ENCODE peak calls at places on chromosomes 3 and 15, in four cellular contexts. S is Peyer's patch, C is lower lobe of right lung, P is upper lobe of right lung. X is an unnamed sample.

GRCh38 chr3:133384331-133385027 is 15.4 kb upstream of the BFSP2 start:
- DNase-seq in S (peak; percentile 18), C (peak; percentile 63), P (peak; percentile 82), X (peak; percentile 31)

GRCh38 chr3:125146601-125147490 is 65.7 kb downstream of the SLC12A8 start:
- DNase-seq in S (no peak), C (no peak), P (peak; percentile 66), X (no peak)

GRCh38 chr15:80507131-80507530 is 102.9 kb downstream of the ARNT2 start:
- DNase-seq in S (no peak), C (no peak), P (no peak), X (no peak)

GRCh38 chr15:68641376-68641775 is 62.6 kb downstream of the CORO2B start:
- DNase-seq in S (no peak), C (no peak), P (peak; percentile 27), X (no peak)

GRCh38 chr15:28904023-28904422 is 18.2 kb downstream of the APBA2 start:
- DNase-seq in S (no peak), C (no peak), P (peak; percentile 48), X (no peak)

GRCh38 chr3:113829576-113830354 is 8.8 kb upstream of the GRAMD1C start:
- DNase-seq in S (peak; percentile 58), C (no peak), P (no peak), X (no peak)

GRCh38 chr3:126112531-126113237 is 28.8 kb upstream of the SLC41A3 start:
- DNase-seq in S (no peak), C (no peak), P (no peak), X (no peak)

GRCh38 chr3:151146071-151146730 is 56.8 kb downstream of the GPR171 start:
- DNase-seq in S (peak; percentile 47), C (peak; percentile 66), P (peak; percentile 71), X (peak; percentile 67)

GRCh38 chr3:158672293-158673176 is at the start of gene LXN:
- DNase-seq in S (peak; percentile 84), C (peak; percentile 92), P (peak; percentile 92), X (peak; percentile 90)

GRCh38 chr15:42352401-42352800 is 6.9 kb upstream of the CAPN3 start:
- DNase-seq in S (no peak), C (no peak), P (no peak), X (no peak)

GRCh38 chr3:42224178-42224577 is 41.8 kb downstream of the CCK start:
- DNase-seq in S (no peak), C (no peak), P (no peak), X (no peak)

GRCh38 chr3:177733936-177734335 is 536.7 kb upstream of the TBL1XR1 start:
- DNase-seq in S (no peak), C (no peak), P (no peak), X (no peak)

GRCh38 chr3:141929341-141929995 is 53.0 kb downstream of the ATP1B3 start:
- DNase-seq in S (no peak), C (no peak), P (no peak), X (no peak)

GRCh38 chr3:55486101-55486856 is 827 bp downstream of the WNT5A start:
- DNase-seq in S (no peak), C (peak; percentile 81), P (peak; percentile 89), X (no peak)

DNA sequence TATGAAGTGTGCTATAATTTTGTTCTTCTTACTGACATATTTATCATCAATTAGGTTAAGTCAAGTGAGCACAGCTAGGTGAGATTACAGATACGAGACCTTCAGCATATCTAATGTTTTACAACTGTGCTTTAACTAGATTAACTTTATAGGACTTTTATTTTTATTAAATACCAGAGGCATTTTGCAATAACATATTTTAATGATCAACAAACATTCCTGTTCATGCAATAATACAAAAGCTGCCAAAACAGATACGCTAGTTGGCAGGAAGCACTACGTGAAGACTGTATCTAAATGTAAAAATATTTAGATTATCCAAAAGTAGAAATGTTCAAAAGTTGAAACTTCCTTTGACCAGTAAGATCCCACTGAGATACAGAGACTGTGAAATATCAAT is 139.2 kb downstream of the CBLB start:
- DNase-seq in S (no peak), C (no peak), P (no peak), X (no peak)
- H3K4me3 ChIP-seq in S (no peak overlapping the region), C (no peak overlapping the region), P (no peak overlapping the region), X (no peak overlapping the region)

DNA sequence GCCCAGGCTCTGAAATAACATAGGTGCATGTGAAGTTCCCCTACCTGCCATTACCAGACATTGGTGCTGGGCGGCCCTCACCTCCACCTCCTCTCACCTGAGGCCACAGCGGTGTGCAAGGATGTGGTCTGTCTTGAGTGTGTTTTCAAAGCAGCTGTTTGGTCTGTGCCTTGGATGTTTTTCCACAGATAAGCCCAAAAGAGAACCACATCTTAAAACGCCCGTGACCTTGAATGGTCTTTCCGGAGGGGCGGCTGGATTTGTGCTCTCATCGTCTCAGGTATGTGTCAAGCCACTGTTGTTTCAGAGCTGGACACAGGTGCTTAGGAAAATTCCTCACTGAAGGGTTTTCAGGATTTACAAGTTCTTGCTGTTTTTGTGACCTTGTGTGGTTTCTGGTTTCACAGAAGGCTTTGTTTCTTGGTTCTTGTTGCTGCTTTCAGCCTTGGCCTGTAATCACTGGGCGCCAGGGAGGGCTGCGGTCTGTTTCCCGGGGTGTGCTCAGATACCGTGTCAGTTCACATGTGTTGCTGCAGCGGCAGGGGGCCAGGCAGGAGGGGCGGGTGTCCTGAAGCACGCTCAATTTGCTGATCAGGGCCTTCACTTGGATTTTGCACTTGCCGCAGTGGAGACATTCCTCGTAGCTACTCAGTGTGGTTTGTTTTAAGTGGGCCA is 128.4 kb downstream of the IGF1R start:
- DNase-seq in S (peak; percentile 28), C (peak; percentile 66), P (peak; percentile 70), X (no peak)
- H3K4me1 ChIP-seq in S (peaks cover 6% of the 10 kb centered on the region), C (peaks cover 33% of the 10 kb centered on the region), P (peaks cover 13% of the 10 kb centered on the region), X (peaks cover 5% of the 10 kb centered on the region)

DNA sequence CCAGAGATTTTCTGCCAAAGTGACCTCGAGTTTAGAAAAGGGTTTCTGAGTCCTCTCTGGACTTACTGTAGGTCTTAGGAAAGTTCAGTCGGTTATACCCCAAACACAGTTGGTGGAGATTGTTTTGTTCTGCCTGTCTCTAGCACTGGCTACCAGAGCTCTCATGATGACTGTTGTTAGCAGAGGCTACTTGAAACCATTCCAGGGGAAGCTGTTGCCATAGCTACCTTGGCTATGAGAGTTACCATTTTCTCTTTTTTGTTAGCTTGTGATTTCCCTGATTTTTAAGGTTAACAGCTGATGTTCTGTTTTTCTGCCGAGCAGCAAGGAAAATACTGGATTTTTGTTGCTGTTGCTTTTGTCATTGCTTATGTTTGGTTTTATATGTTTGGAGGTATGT is 26.7 kb downstream of the ABHD2 start:
- DNase-seq in S (no peak), C (no peak), P (no peak), X (no peak)
- H3K27ac ChIP-seq in S (peak overlapping the region; percentile 88), C (peak overlapping the region; percentile 63), P (peak overlapping the region; percentile 47), X (no peak overlapping the region)

DNA sequence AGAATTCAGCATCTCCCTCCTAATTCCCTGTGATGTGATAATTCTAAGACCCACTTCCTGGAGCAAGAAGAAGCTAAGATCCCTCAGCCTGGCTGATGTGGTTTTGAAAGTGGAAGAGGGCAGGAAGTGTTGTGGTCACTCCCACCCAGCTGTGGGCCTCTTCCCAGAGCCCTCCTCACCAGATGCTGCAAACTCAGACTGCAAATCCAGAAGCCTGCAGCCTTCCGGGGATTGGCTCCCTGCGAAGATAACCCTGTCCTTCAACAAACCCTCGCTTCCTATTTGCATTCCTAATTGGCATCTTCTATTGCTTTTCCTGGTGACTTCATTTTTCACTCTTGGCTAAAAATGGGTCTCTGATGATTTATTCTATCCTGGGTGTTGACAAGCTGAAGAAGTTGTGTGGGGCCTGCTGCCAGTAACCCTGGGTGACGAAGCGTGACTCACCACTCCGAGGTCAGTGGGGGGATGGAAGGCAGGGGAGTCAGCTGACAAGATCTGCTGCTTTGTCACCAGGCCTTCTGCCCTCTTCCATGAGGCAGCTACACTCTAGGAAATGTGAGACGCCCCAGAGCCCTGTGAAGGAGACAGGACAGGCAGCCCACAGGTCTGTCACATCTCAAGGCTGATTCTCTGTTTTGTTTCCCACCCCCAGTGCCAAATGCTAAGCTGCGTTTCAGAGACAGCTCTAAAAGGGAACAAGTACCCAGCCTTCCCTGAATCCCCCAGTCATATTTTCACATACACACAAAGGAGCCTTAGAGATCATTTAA is 99.7 kb upstream of the LIPC start:
- DNase-seq in S (peak; percentile 50), C (peak; percentile 90), P (peak; percentile 92), X (peak; percentile 37)
- H3K4me3 ChIP-seq in S (no peak overlapping the region), C (no peak overlapping the region), P (no peak overlapping the region), X (no peak overlapping the region)

DNA sequence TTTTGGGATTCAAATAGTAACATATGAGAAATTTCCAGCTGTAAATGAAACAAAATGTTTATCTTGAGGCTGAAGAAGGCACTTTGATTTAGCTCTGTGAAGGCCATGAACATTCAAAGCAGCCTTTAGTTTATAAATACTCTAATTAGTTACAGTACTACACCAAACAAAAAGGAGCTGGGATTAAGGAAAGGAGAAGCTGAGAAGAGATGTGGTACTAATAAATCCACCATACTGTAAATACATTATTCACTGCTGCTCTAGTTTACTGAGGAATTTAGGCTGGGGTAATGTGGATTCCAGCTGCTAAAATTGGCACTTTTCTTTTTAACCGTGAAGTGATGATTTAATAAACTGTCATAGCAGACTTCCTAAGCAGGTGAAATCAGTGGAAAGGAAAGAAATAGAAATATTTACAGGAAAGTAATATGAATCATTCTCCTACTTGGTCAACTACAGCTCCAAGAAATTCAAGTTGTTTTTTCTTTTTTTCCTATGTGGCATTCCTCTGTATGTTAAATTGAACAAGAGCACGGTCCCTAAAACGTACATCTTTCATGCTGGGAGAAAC is 88.7 kb downstream of the TFG start:
- DNase-seq in S (no peak), C (no peak), P (no peak), X (no peak)
- H3K4me1 ChIP-seq in S (no peaks in the 10 kb centered on the region), C (no peaks in the 10 kb centered on the region), P (peaks cover 6% of the 10 kb centered on the region), X (no peaks in the 10 kb centered on the region)

GRCh38 chr15:86165263-86166204 is 85.9 kb downstream of the AGBL1 start:
- DNase-seq in S (no peak), C (no peak), P (no peak), X (no peak)

GRCh38 chr15:86162172-86162591 is 82.5 kb downstream of the AGBL1 start:
- DNase-seq in S (no peak), C (no peak), P (no peak), X (no peak)

GRCh38 chr15:86162676-86163075 is 83.0 kb downstream of the AGBL1 start:
- DNase-seq in S (no peak), C (no peak), P (no peak), X (no peak)

GRCh38 chr15:86163771-86164170 is 84.1 kb downstream of the AGBL1 start:
- DNase-seq in S (no peak), C (no peak), P (no peak), X (no peak)

DNA sequence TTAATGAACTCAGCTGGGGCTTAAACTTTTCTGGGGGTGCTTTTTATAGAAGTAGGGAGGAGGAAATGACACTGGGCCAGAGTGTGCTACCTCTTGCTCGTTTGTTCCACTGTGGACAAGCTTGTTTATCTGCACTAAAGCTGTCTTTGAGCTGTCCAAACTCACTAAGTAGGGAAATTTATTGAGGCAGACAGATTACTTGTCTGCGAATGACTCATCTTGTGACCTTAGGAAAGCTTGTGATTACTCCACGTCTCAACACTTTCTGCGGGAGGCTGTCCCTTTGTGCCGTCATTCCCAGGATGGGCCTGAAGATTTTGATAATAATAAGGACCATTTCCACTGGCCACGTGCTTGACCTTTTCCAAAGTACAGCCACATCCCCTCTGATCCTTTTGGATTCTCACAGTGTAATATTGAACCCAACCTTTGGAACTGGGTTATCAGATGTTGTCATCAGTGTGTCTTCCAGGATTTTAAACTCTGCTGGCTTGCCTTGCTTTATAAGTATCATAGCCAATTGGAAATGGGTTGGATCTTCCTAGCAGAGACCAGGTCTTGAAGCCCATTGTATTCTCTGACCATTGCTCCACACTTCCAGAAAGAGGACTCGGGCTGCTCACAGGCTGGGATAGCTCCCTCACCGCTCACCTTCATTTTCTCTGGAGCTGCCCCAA is 84.7 kb downstream of the AGBL1 start:
- DNase-seq in S (no peak), C (no peak), P (no peak), X (no peak)
- H3K27ac ChIP-seq in S (no peak overlapping the region), C (no peak overlapping the region), P (no peak overlapping the region), X (no peak overlapping the region)

GRCh38 chr3:50268703-50269451 is at the start of gene SEMA3B:
- DNase-seq in S (no peak), C (peak; percentile 88), P (peak; percentile 89), X (no peak)
- H3K4me3 ChIP-seq in S (no peak within 1 kb of the TSS), C (peak within 1 kb of the TSS; percentile 62), P (peak within 1 kb of the TSS; percentile 55), X (no peak within 1 kb of the TSS)

GRCh38 chr15:63476229-63476632 is 28.2 kb upstream of the USP3 start:
- DNase-seq in S (no peak), C (no peak), P (no peak), X (no peak)
- H3K4me1 ChIP-seq in S (peaks cover 40% of the 10 kb centered on the region), C (peaks cover 62% of the 10 kb centered on the region), P (peaks cover 26% of the 10 kb centered on the region), X (peaks cover 46% of the 10 kb centered on the region)

X was measured in CD4-positive, CD25-positive, alpha-beta regulatory T cell.